ENCODE peak calls at places on chromosomes 11 and 22, in seven cellular contexts. C is sigmoid colon; O is RCC 7860; E is CD8-positive, alpha-beta T cell; Z is iris pigment epithelial cell; I is brain pericyte; M is HFF-Myc. J is an unnamed sample.
A peak's percentile ranks its signal among the peaks of the same experiment; 100 is the strongest.

GRCh38 chr22:17706947-17707346 is 67.3 kb downstream of the BID start:
- DNase-seq in M (no peak), Z (no peak), O (no peak), C (no peak), E (no peak), I (no peak), J (no peak)

GRCh38 chr22:25405854-25406509 is 158.5 kb upstream of the GRK3 start:
- DNase-seq in C (no peak), E (no peak), M (no peak), I (no peak), O (no peak), Z (no peak), J (no peak)

GRCh38 chr11:113385749-113386148 is 1.8 kb upstream of the ANKK1 start:
- DNase-seq in M (no peak), O (no peak), I (no peak), C (no peak), Z (no peak), E (no peak), J (no peak)

GRCh38 chr11:57241311-57241972 is 4.4 kb upstream of the APLNR start:
- DNase-seq in Z (no peak), M (no peak), E (no peak), I (no peak), O (no peak), C (no peak), J (no peak)

GRCh38 chr11:3135491-3136440 is 29.3 kb downstream of the OSBPL5 start:
- DNase-seq in E (no peak), Z (no peak), O (no peak), M (no peak), I (no peak), C (peak; percentile 61), J (no peak)

GRCh38 chr11:66607126-66607834 is 9.2 kb upstream of the RBM14 start:
- DNase-seq in O (peak; percentile 13), I (peak; percentile 73), Z (peak; percentile 71), M (no peak), E (no peak), C (peak; percentile 96), J (no peak)

GRCh38 chr11:92153542-92153941 is 71.1 kb upstream of the FAT3 start:
- DNase-seq in I (no peak), E (no peak), C (no peak), M (no peak), Z (no peak), O (no peak), J (no peak)

GRCh38 chr11:47552581-47553416 is at the start of gene CELF1:
- DNase-seq in O (peak; percentile 64), Z (peak; percentile 90), M (peak; percentile 38), E (peak; percentile 90), C (peak; percentile 95), I (peak; percentile 43), J (no peak)

GRCh38 chr22:25008666-25009065 is 56.1 kb downstream of the KIAA1671 start:
- DNase-seq in C (no peak), I (no peak), O (peak; percentile 97), E (no peak), Z (no peak), M (no peak), J (no peak)

GRCh38 chr11:6202036-6202435 is 3.0 kb downstream of the OR52W1 start:
- DNase-seq in I (no peak), M (no peak), E (no peak), C (no peak), O (no peak), Z (no peak), J (no peak)

GRCh38 chr11:113615098-113615497 is 91.0 kb downstream of the TMPRSS5 start:
- DNase-seq in M (no peak), E (no peak), O (no peak), Z (no peak), I (no peak), C (no peak), J (no peak)

GRCh38 chr22:30251661-30252226 is 5.2 kb upstream of the LIF start:
- DNase-seq in I (no peak), Z (peak; percentile 55), C (no peak), O (peak; percentile 92), M (no peak), E (no peak), J (no peak)

GRCh38 chr22:22906907-22907550 is 19.4 kb downstream of the IGLL5 start:
- DNase-seq in I (no peak), O (no peak), Z (no peak), M (no peak), C (no peak), E (no peak), J (no peak)

GRCh38 chr11:31974737-31975136 is 116.1 kb upstream of the RCN1 start:
- DNase-seq in I (no peak), M (no peak), E (no peak), Z (peak; percentile 67), C (no peak), O (peak; percentile 83), J (no peak)

GRCh38 chr11:130673698-130674097 is 225.3 kb downstream of the ADAMTS15 start:
- DNase-seq in E (no peak), C (no peak), I (no peak), O (no peak), Z (no peak), M (no peak), J (no peak)

GRCh38 chr22:26646158-26646557 is 11.2 kb upstream of the MIAT start:
- DNase-seq in I (no peak), M (no peak), Z (peak; percentile 47), E (no peak), C (no peak), O (no peak), J (no peak)

GRCh38 chr11:117970400-117971024 is 15.7 kb upstream of the IL10RA start:
- DNase-seq in I (no peak), Z (peak; percentile 37), C (no peak), M (no peak), E (no peak), O (peak; percentile 35), J (peak; percentile 14)

GRCh38 chr11:80970016-80970516 is 1529.2 kb upstream of the TENM4 start:
- DNase-seq in C (no peak), O (no peak), E (no peak), M (no peak), Z (no peak), I (no peak), J (no peak)

GRCh38 chr11:79062814-79063762 is 377.7 kb downstream of the TENM4 start:
- DNase-seq in E (no peak), Z (peak; percentile 38), I (no peak), C (no peak), M (no peak), O (peak; percentile 35), J (no peak)

J was measured in SK-N-MC.